ENCODE peak calls at places on chromosomes 7 and 10, in seven cellular contexts. M is heart left ventricle, H is transverse colon, D is uterus, B is gastrocnemius medialis, Q is A549, V is IMR-90. C is an unnamed sample.

GRCh38 chr7:147885906-147886305 is 704.7 kb upstream of the C7orf33 start:
- DNase-seq in M (no peak), B (no peak), D (no peak), H (no peak), Q (no peak), V (no peak), C (no peak)

GRCh38 chr7:87231715-87232114 is 12.2 kb upstream of the TMEM243 start:
- DNase-seq in Q (no peak), V (no peak), H (no peak), M (no peak), B (no peak), D (no peak), C (no peak)

GRCh38 chr10:1677307-1677939 is 59.9 kb downstream of the ADARB2 start:
- DNase-seq in M (no peak), D (no peak), V (no peak), H (no peak), Q (no peak), B (no peak), C (peak; percentile 75)

GRCh38 chr7:155874010-155874409 is 61.7 kb upstream of the SHH start:
- DNase-seq in V (no peak), D (no peak), H (no peak), Q (no peak), B (no peak), M (no peak), C (peak; percentile 53)

GRCh38 chr10:104589871-104590270 is 51.2 kb upstream of the SORCS3 start:
- DNase-seq in Q (peak; percentile 16), V (peak; percentile 24), D (no peak), B (no peak), M (no peak), H (no peak), C (no peak)

GRCh38 chr10:64344211-64344610 is 823.0 kb downstream of the REEP3 start:
- DNase-seq in B (no peak), V (no peak), M (no peak), Q (no peak), D (no peak), H (no peak), C (no peak)

GRCh38 chr10:4691776-4692175 is 134.2 kb upstream of the AKR1E2 start:
- DNase-seq in V (peak; percentile 66), H (no peak), B (no peak), Q (no peak), M (no peak), D (no peak), C (no peak)

GRCh38 chr7:77351539-77352004 is 64.6 kb downstream of the GSAP start:
- DNase-seq in H (peak; percentile 32), B (no peak), M (peak; percentile 57), D (no peak), Q (no peak), V (no peak), C (no peak)

GRCh38 chr10:80165173-80165572 is 32.6 kb downstream of the PLAC9 start:
- DNase-seq in Q (peak; percentile 20), D (no peak), H (no peak), M (no peak), V (peak; percentile 67), B (no peak), C (no peak)

GRCh38 chr10:3911713-3912442 is 126.9 kb upstream of the KLF6 start:
- DNase-seq in B (no peak), D (no peak), H (no peak), Q (no peak), M (no peak), V (peak; percentile 31), C (no peak)

GRCh38 chr7:128758553-128758952 is 17.0 kb downstream of the OPN1SW start:
- DNase-seq in M (no peak), V (no peak), H (no peak), Q (no peak), B (no peak), D (no peak), C (no peak)

GRCh38 chr10:120260446-120260845 is 196.6 kb upstream of the PLPP4 start:
- DNase-seq in Q (no peak), B (no peak), M (no peak), D (no peak), V (no peak), H (no peak), C (no peak)

GRCh38 chr7:94875221-94875620 is 32.2 kb upstream of the PPP1R9A start:
- DNase-seq in Q (no peak), M (no peak), B (no peak), H (no peak), D (no peak), V (no peak), C (no peak)

GRCh38 chr10:78991187-78991586 is 77.6 kb upstream of the ZMIZ1 start:
- DNase-seq in H (no peak), V (peak; percentile 46), B (no peak), M (no peak), Q (no peak), D (no peak), C (no peak)

GRCh38 chr10:30154561-30154960 is 95.2 kb upstream of the JCAD start:
- DNase-seq in V (no peak), M (no peak), Q (no peak), D (no peak), H (no peak), B (no peak), C (no peak)

GRCh38 chr10:30155401-30155800 is 96.0 kb upstream of the JCAD start:
- DNase-seq in H (no peak), M (peak; percentile 45), D (no peak), V (peak; percentile 16), B (no peak), Q (no peak), C (no peak)

GRCh38 chr10:30154126-30154525 is 94.7 kb upstream of the JCAD start:
- DNase-seq in H (no peak), Q (no peak), V (no peak), B (no peak), D (no peak), M (no peak), C (no peak)

DNA sequence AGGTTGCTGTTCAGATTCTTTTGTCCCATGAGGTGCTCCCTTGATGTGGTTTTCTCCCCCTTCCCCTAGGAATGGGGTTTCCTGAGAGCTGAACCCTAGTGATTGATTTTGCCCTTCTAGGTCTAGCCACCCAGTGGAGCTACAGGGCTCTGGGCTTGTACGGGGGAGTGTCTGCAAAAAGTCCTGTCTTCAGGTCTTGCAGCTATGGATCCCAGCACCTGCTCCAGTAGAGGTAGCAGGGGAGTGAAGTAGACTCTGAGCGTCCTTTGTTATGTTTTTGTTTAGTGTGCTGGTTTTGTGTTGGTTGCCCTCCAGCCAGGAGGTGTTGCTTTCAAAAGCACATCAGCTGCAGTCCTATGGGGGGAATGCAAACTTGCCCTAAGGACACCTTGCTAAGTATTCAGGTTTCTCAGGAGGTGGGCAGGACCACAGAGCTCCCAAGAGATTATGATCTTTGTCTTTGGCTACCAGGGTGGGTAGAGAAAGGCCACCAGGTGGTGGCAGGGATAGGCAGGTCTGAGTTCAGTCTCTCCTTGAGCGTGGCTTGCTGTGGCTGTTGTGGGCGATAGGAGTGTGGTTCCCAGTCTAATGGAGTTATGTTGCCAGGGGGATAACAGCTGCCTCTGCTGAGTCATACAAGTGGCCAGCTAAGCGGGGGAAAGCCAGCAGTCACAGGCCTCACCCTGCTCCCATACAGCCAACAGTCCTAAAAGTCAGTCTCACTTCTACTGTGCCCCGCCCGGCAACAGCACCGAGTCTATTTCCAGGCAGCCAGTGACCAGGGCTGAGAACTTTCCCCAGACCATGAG is 92.4 kb upstream of the JCAD start:
- DNase-seq in D (peak; percentile 16), M (peak; percentile 20), Q (peak; percentile 76), V (peak; percentile 88), B (no peak), H (peak; percentile 9), C (peak; percentile 71)
- TF ChIP-seq POLR2A in D (no peak), M (no peak), Q (no peak), V (no peak), B (no peak), H (no peak), C (no peak)

GRCh38 chr10:110221721-110222261 is 14.4 kb downstream of the MXI1 start:
- DNase-seq in B (peak; percentile 77), Q (peak; percentile 68), D (peak; percentile 84), M (peak; percentile 81), H (peak; percentile 72), V (peak; percentile 98), C (peak; percentile 69)
- TF ChIP-seq POLR2A in B (peak; percentile 62), Q (no peak), D (peak; percentile 66), M (peak; percentile 38), H (no peak), V (no peak), C (no peak)

GRCh38 chr10:59957975-59958374 is 51.6 kb upstream of the CCDC6 start:
- DNase-seq in D (no peak), H (no peak), B (no peak), V (no peak), Q (no peak), M (no peak), C (no peak)

GRCh38 chr10:59962755-59963154 is 56.4 kb upstream of the CCDC6 start:
- DNase-seq in B (no peak), M (no peak), H (no peak), D (no peak), Q (no peak), V (no peak), C (no peak)

GRCh38 chr10:59958882-59959281 is 52.5 kb upstream of the CCDC6 start:
- DNase-seq in Q (no peak), V (no peak), D (no peak), M (no peak), B (no peak), H (no peak), C (no peak)

GRCh38 chr10:59960751-59961150 is 54.4 kb upstream of the CCDC6 start:
- DNase-seq in Q (no peak), D (no peak), M (no peak), V (no peak), H (no peak), B (no peak), C (no peak)

GRCh38 chr10:59959619-59960018 is 53.3 kb upstream of the CCDC6 start:
- DNase-seq in V (no peak), H (no peak), M (no peak), Q (no peak), B (no peak), D (no peak), C (no peak)
- TF ChIP-seq POLR2A in V (no peak), H (no peak), M (no peak), Q (no peak), B (no peak), D (no peak), C (no peak)

DNA sequence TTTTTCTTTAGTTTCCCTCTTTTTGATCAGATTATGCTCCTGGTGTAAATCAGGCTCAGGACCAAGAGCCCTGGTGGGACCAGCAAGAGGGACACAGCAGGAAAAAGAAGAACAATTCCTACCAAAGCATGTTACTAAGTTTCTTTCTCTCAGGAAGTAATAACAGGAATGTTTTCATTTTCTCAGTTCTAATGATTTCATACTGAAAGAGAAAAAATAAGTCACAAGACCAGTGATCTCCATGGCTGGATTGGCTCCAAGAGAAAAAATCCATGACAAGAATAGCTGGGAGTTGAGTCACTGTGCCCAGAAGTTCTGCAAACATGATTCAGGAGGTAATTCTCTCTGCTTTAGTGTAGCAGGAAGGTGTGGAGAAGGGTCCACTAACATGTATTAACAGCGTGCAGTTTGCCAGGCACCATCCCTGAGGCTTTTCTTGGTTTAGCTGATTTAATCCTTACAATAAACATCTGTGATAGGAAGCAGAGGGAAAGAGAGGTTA is 23.8 kb upstream of the IFIT2 start:
- DNase-seq in V (peak; percentile 98), B (no peak), D (peak; percentile 51), M (peak; percentile 49), Q (peak; percentile 86), H (no peak), C (peak; percentile 87)
- TF ChIP-seq POLR2A in V (no peak), B (no peak), D (no peak), M (no peak), Q (no peak), H (no peak), C (no peak)